ENCODE peak calls at places on chromosome 5, in four cellular contexts. V is esophagus squamous epithelium, Z is A673, Q is tibial nerve. H is an unnamed sample.

GRCh38 chr5:164958688-164959087 is 1453.3 kb downstream of the MAT2B start:
- DNase-seq in V (no peak), Z (peak; percentile 1), Q (no peak), H (no peak)

GRCh38 chr5:141914154-141914743 is 9.4 kb upstream of the DELE1 start:
- DNase-seq in Q (no peak), V (no peak), Z (no peak), H (peak; percentile 14)

GRCh38 chr5:134289509-134290113 is 63.7 kb upstream of the PPP2CA start:
- DNase-seq in Q (no peak), Z (peak; percentile 38), V (no peak), H (peak; percentile 60)

GRCh38 chr5:173474881-173475287 is 141.6 kb downstream of the BOD1 start:
- DNase-seq in Q (no peak), V (no peak), Z (no peak), H (no peak)

GRCh38 chr5:97547999-97548797 is 365.2 kb upstream of the RIOK2 start:
- DNase-seq in V (no peak), Z (peak; percentile 14), Q (no peak), H (no peak)

GRCh38 chr5:94562327-94562971 is 56.0 kb downstream of the KIAA0825 start:
- DNase-seq in Z (no peak), V (no peak), Q (no peak), H (no peak)

GRCh38 chr5:18375637-18376036 is 741.4 kb downstream of the TAF11L14 start:
- DNase-seq in Q (no peak), Z (no peak), V (no peak), H (no peak)

GRCh38 chr5:138408023-138408422 is 30.8 kb upstream of the REEP2 start:
- DNase-seq in V (no peak), Q (no peak), Z (peak; percentile 45), H (no peak)

GRCh38 chr5:168481330-168481788 is 4.9 kb upstream of the RARS1 start:
- DNase-seq in Z (no peak), Q (no peak), V (no peak), H (no peak)

GRCh38 chr5:72268753-72269410 is 51.2 kb downstream of the MRPS27 start:
- DNase-seq in Z (peak; percentile 69), V (no peak), Q (no peak), H (no peak)

GRCh38 chr5:163496286-163496685 is 9.1 kb upstream of the MAT2B start:
- DNase-seq in V (no peak), Z (no peak), Q (no peak), H (no peak)

GRCh38 chr5:75460947-75461346 is 50.5 kb downstream of the CERT1 start:
- DNase-seq in V (no peak), Q (no peak), Z (no peak), H (no peak)
- H3K27ac ChIP-seq in V (no peak overlapping the region), Q (no peak overlapping the region), Z (no peak overlapping the region), H (no peak overlapping the region)

GRCh38 chr5:122130152-122130551 is 806 bp downstream of the ZNF474 start:
- DNase-seq in Q (no peak), Z (no peak), V (no peak), H (no peak)
- TF ChIP-seq CTCF in Q (no peak), Z (no peak), V (no peak), H (no peak)

DNA sequence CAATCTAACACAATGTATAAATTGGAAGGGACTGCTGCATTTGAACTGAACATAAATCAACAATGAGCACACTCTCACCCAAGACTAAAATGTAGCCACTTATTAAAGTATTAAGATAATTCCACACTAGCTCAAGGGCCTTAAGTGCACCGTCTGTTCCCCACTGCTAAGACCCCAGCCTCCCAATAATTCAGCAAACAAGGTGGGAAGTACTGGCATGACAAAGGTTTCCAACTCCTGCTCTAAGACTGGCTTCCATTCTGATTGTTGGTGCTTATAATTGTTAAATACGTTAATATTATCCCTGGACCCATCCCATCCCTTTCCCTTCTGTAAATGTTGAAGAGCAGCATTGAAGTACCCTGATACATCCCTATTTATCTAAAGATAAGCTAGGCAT is 636.7 kb downstream of the NR2F1-AS1 start:
- DNase-seq in Z (no peak), Q (no peak), V (no peak), H (no peak)
- H3K27ac ChIP-seq in Z (no peak overlapping the region), Q (no peak overlapping the region), V (no peak overlapping the region), H (no peak overlapping the region)

DNA sequence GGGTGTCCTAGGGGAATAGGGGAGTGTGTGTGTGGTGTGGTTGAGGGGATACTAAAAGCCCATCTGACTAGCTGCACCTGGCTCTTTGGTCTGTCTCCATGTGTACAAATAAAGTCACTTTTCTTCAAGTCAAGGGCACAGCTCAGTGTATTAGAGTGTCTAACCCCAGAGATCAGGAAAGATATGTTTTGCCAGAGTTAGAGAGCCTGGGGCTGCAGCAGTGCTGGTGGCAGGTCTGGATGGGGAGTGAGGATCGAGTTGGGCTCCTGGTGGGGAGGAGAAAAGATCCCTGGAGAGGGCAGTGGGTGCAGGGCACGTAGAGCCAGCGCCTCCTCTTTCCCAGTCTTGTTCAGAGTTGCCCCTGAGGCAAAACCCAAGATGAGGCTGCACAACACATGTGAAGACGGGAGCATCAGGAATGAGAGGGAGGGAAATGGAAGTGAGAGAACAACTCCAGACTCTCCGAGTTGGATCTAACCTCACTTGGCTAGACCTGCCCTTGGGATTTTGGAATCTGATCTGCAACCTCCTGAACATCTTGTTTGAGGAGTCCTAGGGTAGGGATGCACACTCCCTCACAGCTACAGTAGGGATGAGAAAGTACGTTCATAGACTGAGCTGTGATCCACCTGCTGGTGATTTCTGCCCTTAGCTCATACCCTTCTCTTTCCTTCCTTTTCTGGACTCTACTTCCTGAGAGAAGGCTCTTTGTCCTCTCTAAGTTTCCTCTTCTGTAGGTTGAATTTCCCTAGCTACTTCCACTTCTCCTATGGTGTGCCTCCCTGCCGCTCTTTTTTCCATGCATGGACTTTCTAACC is 309.9 kb downstream of the ZSWIM6 start:
- DNase-seq in Q (no peak), V (no peak), Z (no peak), H (no peak)
- TF ChIP-seq CTCF in Q (no peak), V (peak; percentile 4), Z (peak; percentile 36), H (no peak)

H was measured in CD8-positive, alpha-beta T cell.